ENCODE peak calls at places on chromosome 21, in five cellular contexts. L is CD4-positive, CD25-positive, alpha-beta regulatory T cell; M is neural progenitor cell; Z is breast epithelium; K is CD8-positive, alpha-beta T cell. Q is an unnamed sample. For H3K27me3, the result is how much of the 10 kb centered on the place peaks cover.

GRCh38 chr21:41952568-41953248 is 1.1 kb downstream of the C2CD2 start:
- DNase-seq in L (no peak), M (peak), Z (no peak), K (no peak), Q (no peak)

GRCh38 chr21:41816583-41817165 is 49.8 kb upstream of the RIPK4 start:
- DNase-seq in L (peak), M (peak), Z (peak), K (peak), Q (peak)

GRCh38 chr21:41210405-41211040 is 42.6 kb downstream of the BACE2 start:
- DNase-seq in L (no peak), M (peak), Z (no peak), K (no peak), Q (no peak)

GRCh38 chr21:23394458-23394857 is 2212.8 kb downstream of the MRPL39 start:
- DNase-seq in L (no peak), M (no peak), Z (no peak), K (no peak), Q (no peak)

GRCh38 chr21:23401278-23401677 is 2206.0 kb downstream of the MRPL39 start:
- DNase-seq in L (no peak), M (peak), Z (no peak), K (no peak), Q (no peak)

GRCh38 chr21:44908496-44908895 is 12.2 kb downstream of the ITGB2 start:
- DNase-seq in L (no peak), M (no peak), Z (no peak), K (no peak), Q (no peak)

GRCh38 chr21:28521932-28522826 is 470.5 kb downstream of the LTN1 start:
- DNase-seq in L (peak), M (peak), Z (no peak), K (no peak), Q (no peak)

GRCh38 chr21:27498025-27498424 is 531.1 kb upstream of the ADAMTS5 start:
- DNase-seq in L (no peak), M (no peak), Z (no peak), K (no peak), Q (no peak)

GRCh38 chr21:41196990-41197389 is 29.0 kb downstream of the BACE2 start:
- DNase-seq in L (no peak), M (no peak), Z (no peak), K (no peak), Q (no peak)

GRCh38 chr21:17438642-17439041 is 74.2 kb upstream of the CXADR start:
- DNase-seq in L (no peak), M (peak), Z (no peak), K (no peak), Q (no peak)

GRCh38 chr21:17492415-17493168 is 20.3 kb upstream of the CXADR start:
- DNase-seq in L (no peak), M (no peak), Z (no peak), K (no peak), Q (no peak)

GRCh38 chr21:27146268-27146667 is 179.4 kb upstream of the ADAMTS5 start:
- DNase-seq in L (no peak), M (no peak), Z (no peak), K (no peak), Q (no peak)

GRCh38 chr21:42417533-42417932 is 13.8 kb downstream of the UBASH3A start:
- DNase-seq in L (peak), M (no peak), Z (no peak), K (no peak), Q (no peak)

GRCh38 chr21:16116067-16116466 is 386.3 kb downstream of the USP25 start:
- DNase-seq in L (no peak), M (no peak), Z (no peak), K (no peak), Q (no peak)

GRCh38 chr21:17491716-17492414 is 21.0 kb upstream of the CXADR start:
- DNase-seq in L (peak), M (no peak), Z (no peak), K (no peak), Q (peak)

GRCh38 chr21:17726047-17726446 is 93.1 kb downstream of the C21orf91 start:
- DNase-seq in L (no peak), M (peak), Z (no peak), K (no peak), Q (no peak)

GRCh38 chr21:42833439-42833815 is 45.9 kb downstream of the WDR4 start:
- DNase-seq in L (peak), M (peak), Z (no peak), K (no peak), Q (no peak)

GRCh38 chr21:43367296-43367695 is 59.6 kb downstream of the SIK1 start:
- DNase-seq in L (no peak), M (no peak), Z (no peak), K (no peak), Q (no peak)

GRCh38 chr21:29697555-29698193 is 242.1 kb downstream of the GRIK1 start:
- DNase-seq in L (peak), M (no peak), Z (no peak), K (no peak), Q (no peak)

GRCh38 chr21:22374218-22374969 is 1376.2 kb downstream of the NCAM2 start:
- DNase-seq in L (no peak), M (peak), Z (no peak), K (no peak), Q (no peak)

GRCh38 chr21:25002676-25003075 is 604.6 kb downstream of the MRPL39 start:
- DNase-seq in L (no peak), M (no peak), Z (no peak), K (no peak), Q (no peak)

GRCh38 chr21:42724226-42724920 is 71.0 kb downstream of the PDE9A start:
- DNase-seq in L (no peak), M (no peak), Z (no peak), K (no peak), Q (no peak)

GRCh38 chr21:28142692-28143091 is 850.0 kb downstream of the LTN1 start:
- DNase-seq in L (no peak), M (no peak), Z (no peak), K (no peak), Q (no peak)

GRCh38 chr21:16419188-16419874 is 689.5 kb downstream of the USP25 start:
- DNase-seq in L (no peak), M (peak), Z (peak), K (no peak), Q (peak)

GRCh38 chr21:44869860-44870747 is 3.4 kb downstream of the PTTG1IP start:
- DNase-seq in L (peak), M (peak), Z (peak), K (no peak), Q (peak)

GRCh38 chr21:16535100-16535418 is 805.3 kb downstream of the USP25 start:
- DNase-seq in L (no peak), M (peak), Z (peak), K (no peak), Q (peak)

DNA sequence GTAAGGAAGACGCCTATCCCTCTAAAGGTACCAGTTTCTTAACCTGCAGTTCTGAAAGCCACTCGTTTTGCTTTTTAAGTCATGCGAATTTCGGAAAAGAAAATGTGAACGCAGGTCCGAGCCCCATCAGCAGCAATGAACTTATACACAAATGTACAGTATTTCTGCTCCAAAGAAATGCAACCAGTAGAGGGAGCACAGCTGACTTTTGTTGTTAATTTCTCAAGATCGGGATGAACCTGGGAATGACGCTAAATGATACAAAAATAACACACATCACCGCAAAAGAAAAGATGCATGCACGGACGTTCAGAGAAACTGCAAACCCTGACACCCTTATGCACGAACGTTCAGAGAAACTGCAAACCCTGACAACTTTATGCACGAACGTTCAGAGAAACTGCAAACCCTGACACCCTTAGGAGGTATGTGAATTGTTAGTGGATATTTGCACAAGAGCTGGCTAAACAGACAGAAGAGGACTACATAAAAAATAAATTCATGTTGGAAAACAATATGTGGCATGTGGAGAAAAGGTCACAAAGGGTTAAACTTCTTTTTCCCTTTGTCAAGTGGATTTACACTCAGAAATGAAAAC is 3.5 kb upstream of the TIAM1 start:
- DNase-seq in L (peak), M (peak), Z (no peak), K (no peak), Q (no peak)
- H3K4me3 ChIP-seq in L (no peak), M (no peak), Z (no peak), K (no peak), Q (no peak)

GRCh38 chr21:38596264-38597042 is 98.2 kb upstream of the ERG start:
- DNase-seq in L (no peak), M (no peak), Z (no peak), K (no peak), Q (no peak)

GRCh38 chr21:38600106-38600505 is 101.8 kb upstream of the ERG start:
- DNase-seq in L (no peak), M (no peak), Z (no peak), K (no peak), Q (no peak)

GRCh38 chr21:38598413-38598812 is 100.1 kb upstream of the ERG start:
- DNase-seq in L (no peak), M (no peak), Z (no peak), K (no peak), Q (no peak)

GRCh38 chr21:38599381-38599975 is 101.2 kb upstream of the ERG start:
- DNase-seq in L (no peak), M (no peak), Z (no peak), K (no peak), Q (no peak)

GRCh38 chr21:38597436-38597835 is 99.2 kb upstream of the ERG start:
- DNase-seq in L (no peak), M (no peak), Z (no peak), K (no peak), Q (no peak)
- H3K27me3 ChIP-seq in L (under half), M (under half), Z (under half), K (under half), Q (under half)

DNA sequence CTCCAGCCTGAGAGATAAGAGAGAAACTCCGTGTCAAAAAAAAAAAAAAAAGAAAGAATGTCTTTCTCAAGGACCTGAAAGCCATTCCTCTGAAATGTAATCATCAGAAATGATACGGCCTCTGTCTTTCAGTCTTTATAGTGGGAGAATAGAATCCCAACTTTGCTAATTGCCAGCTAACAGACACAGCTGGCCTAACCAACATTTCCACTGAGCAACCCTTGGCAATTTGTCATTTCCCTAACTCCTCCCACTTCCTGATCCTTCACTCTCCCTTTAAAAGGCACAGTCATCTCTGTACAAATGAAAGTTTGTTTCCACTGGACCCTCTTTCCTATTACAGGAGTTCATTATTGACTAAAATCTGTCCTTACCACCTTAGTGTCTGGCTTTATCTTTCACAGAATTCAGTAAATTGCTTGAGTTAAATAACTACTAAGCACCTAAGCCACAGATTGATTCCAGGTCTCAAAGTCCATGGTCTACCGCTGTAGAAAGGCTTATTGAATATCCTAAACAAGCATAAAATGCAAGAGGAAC is 4.3 kb upstream of the CBR1 start:
- DNase-seq in L (peak), M (no peak), Z (no peak), K (no peak), Q (no peak)
- H3K4me3 ChIP-seq in L (no peak), M (no peak), Z (no peak), K (no peak), Q (no peak)

DNA sequence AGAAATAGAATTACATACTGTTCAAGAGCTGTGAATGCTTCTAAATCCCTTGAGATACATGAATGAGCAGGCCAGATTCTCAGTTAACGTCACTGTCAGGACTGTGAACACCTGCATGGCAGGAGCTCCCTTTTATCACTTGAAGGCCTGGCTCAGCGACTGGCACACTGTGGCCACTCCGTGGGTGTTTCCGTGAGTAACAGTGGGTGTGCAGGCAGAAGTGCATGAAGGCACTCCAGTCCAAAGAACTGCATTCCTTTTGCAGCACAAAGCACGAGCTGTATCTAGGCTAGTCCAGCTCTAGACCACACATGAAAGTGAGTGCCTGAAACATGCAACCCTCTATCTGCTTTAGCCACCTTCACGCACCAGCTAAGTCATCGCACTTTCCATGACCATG is 9.6 kb upstream of the SIM2 start:
- DNase-seq in L (no peak), M (no peak), Z (no peak), K (no peak), Q (no peak)
- H3K27me3 ChIP-seq in L (under half), M (half or more), Z (half or more), K (under half), Q (under half)

GRCh38 chr21:26079376-26079775 is 91.2 kb downstream of the APP start:
- DNase-seq in L (no peak), M (no peak), Z (no peak), K (no peak), Q (no peak)
- H3K4me3 ChIP-seq in L (no peak), M (no peak), Z (no peak), K (no peak), Q (no peak)

GRCh38 chr21:32192291-32192690 is 86.6 kb downstream of the MIS18A start:
- DNase-seq in L (no peak), M (no peak), Z (no peak), K (no peak), Q (no peak)

GRCh38 chr21:32200029-32200428 is 78.8 kb downstream of the MIS18A start:
- DNase-seq in L (no peak), M (no peak), Z (no peak), K (no peak), Q (no peak)

GRCh38 chr21:32198369-32198768 is 80.5 kb downstream of the MIS18A start:
- DNase-seq in L (no peak), M (no peak), Z (no peak), K (no peak), Q (no peak)

GRCh38 chr21:32193066-32193465 is 85.8 kb downstream of the MIS18A start:
- DNase-seq in L (no peak), M (no peak), Z (no peak), K (no peak), Q (no peak)

GRCh38 chr21:32196001-32196400 is 82.8 kb downstream of the MIS18A start:
- DNase-seq in L (no peak), M (no peak), Z (no peak), K (no peak), Q (no peak)
- H3K27me3 ChIP-seq in L (under half), M (under half), Z (under half), K (under half), Q (under half)

GRCh38 chr21:45949928-45950739 is 31.4 kb upstream of the COL6A1 start:
- DNase-seq in L (no peak), M (no peak), Z (peak), K (no peak), Q (no peak)
- H3K4me3 ChIP-seq in L (no peak), M (no peak), Z (no peak), K (no peak), Q (no peak)

DNA sequence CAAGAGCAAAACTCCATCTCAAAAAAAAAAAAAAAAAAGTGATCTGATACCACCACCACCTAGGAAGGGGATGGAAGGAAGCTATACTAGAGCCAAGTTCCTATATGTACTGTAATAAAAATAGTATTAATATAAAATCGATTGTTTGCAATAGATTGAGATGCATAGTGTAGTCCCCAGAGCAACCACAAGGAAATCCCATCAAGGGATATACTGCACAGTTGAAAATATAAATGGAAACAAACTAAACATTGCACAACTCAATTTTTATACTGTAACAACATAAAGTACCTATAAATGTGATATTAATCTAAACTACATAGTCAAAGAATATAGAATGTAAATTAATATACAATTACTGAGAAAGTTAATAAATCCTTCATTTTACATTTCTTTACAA is 20.9 kb upstream of the PSMG1 start:
- DNase-seq in L (no peak), M (no peak), Z (no peak), K (no peak), Q (no peak)
- H3K27me3 ChIP-seq in L (under half), M (under half), Z (under half), K (under half), Q (under half)

GRCh38 chr21:33914188-33914587 is 1.4 kb downstream of the ATP5PO start:
- DNase-seq in L (no peak), M (no peak), Z (no peak), K (no peak), Q (no peak)
- H3K4me3 ChIP-seq in L (peak), M (peak), Z (no peak), K (peak), Q (no peak)

GRCh38 chr21:39107739-39108138 is 75.5 kb downstream of the PSMG1 start:
- DNase-seq in L (no peak), M (no peak), Z (peak), K (no peak), Q (no peak)

GRCh38 chr21:39110431-39110830 is 72.8 kb downstream of the PSMG1 start:
- DNase-seq in L (no peak), M (no peak), Z (no peak), K (no peak), Q (no peak)

GRCh38 chr21:39108291-39109162 is 74.7 kb downstream of the PSMG1 start:
- DNase-seq in L (no peak), M (no peak), Z (no peak), K (no peak), Q (peak)

GRCh38 chr21:39109596-39110210 is 73.5 kb downstream of the PSMG1 start:
- DNase-seq in L (no peak), M (no peak), Z (no peak), K (no peak), Q (no peak)

DNA sequence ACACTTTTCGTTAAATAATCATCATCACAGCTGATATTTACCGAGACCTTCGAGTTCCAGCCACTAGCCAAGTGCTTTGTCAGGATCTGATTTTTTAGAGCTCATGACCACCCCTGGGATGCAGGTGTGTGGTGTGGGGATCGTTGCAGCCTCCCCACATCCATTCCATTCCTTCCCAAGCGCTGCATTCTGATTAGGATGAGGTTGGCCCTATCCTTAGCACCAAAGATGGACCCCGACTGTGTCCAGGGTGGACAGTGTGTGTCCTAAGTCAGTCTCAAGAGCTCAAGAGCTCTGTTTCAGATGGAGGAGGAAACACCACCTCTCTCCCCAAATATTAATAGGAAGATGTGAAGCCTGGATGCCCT is 74.1 kb downstream of the PSMG1 start:
- DNase-seq in L (no peak), M (no peak), Z (no peak), K (no peak), Q (no peak)
- H3K27me3 ChIP-seq in L (under half), M (under half), Z (under half), K (under half), Q (under half)

Q was measured in aorta.